ENCODE peak calls at places on chromosomes 16 and 17, in eight cellular contexts. V, I, D, Y, H, U, A and E are unnamed samples.

GRCh38 chr16:51313204-51313603 is 162.1 kb upstream of the SALL1 start:
- DNase-seq in V (no peak), I (no peak), D (no peak), Y (no peak), H (no peak), U (no peak), A (no peak), E (no peak)

GRCh38 chr17:40443988-40444899 is 994 bp downstream of the IGFBP4 start:
- DNase-seq in V (no peak), I (no peak), D (no peak), Y (no peak), H (no peak), U (peak), A (no peak), E (no peak)

GRCh38 chr17:43839670-43840101 is 6.7 kb upstream of the MPP3 start:
- DNase-seq in V (no peak), I (peak), D (no peak), Y (no peak), H (no peak), U (no peak), A (no peak), E (no peak)

GRCh38 chr17:66508896-66509843 is 206.8 kb downstream of the PRKCA start:
- DNase-seq in V (no peak), I (peak), D (peak), Y (peak), H (no peak), U (peak), A (peak), E (no peak)

GRCh38 chr17:2050871-2051387 is 4.0 kb upstream of the HIC1 start:
- DNase-seq in V (no peak), I (no peak), D (no peak), Y (no peak), H (no peak), U (peak), A (no peak), E (no peak)

GRCh38 chr16:84293406-84293805 is 1.3 kb upstream of the WFDC1 start:
- DNase-seq in V (no peak), I (no peak), D (no peak), Y (no peak), H (no peak), U (no peak), A (no peak), E (no peak)

GRCh38 chr17:27345141-27345904 is 51.4 kb downstream of the WSB1 start:
- DNase-seq in V (peak), I (peak), D (no peak), Y (no peak), H (no peak), U (no peak), A (no peak), E (no peak)

GRCh38 chr16:68406458-68407041 is 41.8 kb downstream of the SMPD3 start:
- DNase-seq in V (no peak), I (no peak), D (no peak), Y (no peak), H (no peak), U (peak), A (no peak), E (no peak)

GRCh38 chr16:55624696-55625095 is 31.1 kb upstream of the SLC6A2 start:
- DNase-seq in V (no peak), I (no peak), D (no peak), Y (no peak), H (no peak), U (no peak), A (no peak), E (no peak)

GRCh38 chr16:68590201-68590994 is 51.3 kb downstream of the ZFP90 start:
- DNase-seq in V (peak), I (peak), D (peak), Y (no peak), H (peak), U (peak), A (no peak), E (no peak)

GRCh38 chr16:5459863-5460262 is 362.3 kb upstream of the EEF2KMT start:
- DNase-seq in V (no peak), I (no peak), D (no peak), Y (no peak), H (no peak), U (no peak), A (no peak), E (no peak)

GRCh38 chr16:54459509-54460235 is 173.1 kb upstream of the IRX3 start:
- DNase-seq in V (no peak), I (no peak), D (no peak), Y (no peak), H (no peak), U (peak), A (no peak), E (no peak)

GRCh38 chr16:54446639-54447038 is 160.1 kb upstream of the IRX3 start:
- DNase-seq in V (no peak), I (no peak), D (no peak), Y (peak), H (no peak), U (peak), A (peak), E (no peak)

GRCh38 chr16:15037745-15038144 is 18.1 kb downstream of the NTAN1 start:
- DNase-seq in V (no peak), I (no peak), D (no peak), Y (no peak), H (no peak), U (no peak), A (no peak), E (no peak)

GRCh38 chr16:720507-720989 is 398 bp upstream of the ANTKMT start:
- DNase-seq in V (peak), I (no peak), D (no peak), Y (peak), H (peak), U (peak), A (peak), E (peak)

GRCh38 chr17:2709173-2709661 is 2.3 kb downstream of the CLUH start:
- DNase-seq in V (no peak), I (peak), D (no peak), Y (no peak), H (peak), U (no peak), A (no peak), E (no peak)

GRCh38 chr17:1509255-1509943 is 7.0 kb downstream of the INPP5K start:
- DNase-seq in V (no peak), I (no peak), D (no peak), Y (no peak), H (no peak), U (peak), A (no peak), E (no peak)

GRCh38 chr17:62626719-62627218 is 701 bp upstream of the MRC2 start:
- DNase-seq in V (peak), I (no peak), D (no peak), Y (peak), H (peak), U (peak), A (peak), E (no peak)

GRCh38 chr17:72119963-72120877 is 600 bp upstream of the SOX9 start:
- DNase-seq in V (peak), I (peak), D (no peak), Y (peak), H (peak), U (peak), A (no peak), E (peak)

GRCh38 chr16:79533292-79533691 is 67.2 kb downstream of the MAF start:
- DNase-seq in V (no peak), I (no peak), D (no peak), Y (no peak), H (no peak), U (no peak), A (no peak), E (no peak)

GRCh38 chr16:79950932-79951719 is 350.6 kb upstream of the MAF start:
- DNase-seq in V (no peak), I (no peak), D (no peak), Y (no peak), H (no peak), U (no peak), A (no peak), E (no peak)